ENCODE peak calls at places on chromosomes 2 and 18, in six cellular contexts. One of them, this sample, is unnamed. For H3K79me1, the result is how much of the 10 kb centered on the place peaks cover.

GRCh38 chr2:179247318-179248023 is 17.2 kb downstream of the SESTD1 start:
- DNase-seq in neuronal stem cell: no peak
- DNase-seq in mesenchymal stem cell: no peak
- DNase-seq in H1: no peak
- DNase-seq in trophoblast cell: no peak
- DNase-seq in IMR-90: no peak
- DNase-seq in this sample: peak

GRCh38 chr2:79887747-79888374 is 375.0 kb downstream of the CTNNA2 start:
- DNase-seq in IMR-90: peak
- DNase-seq in mesenchymal stem cell: peak
- DNase-seq in neuronal stem cell: peak
- DNase-seq in H1: no peak
- DNase-seq in trophoblast cell: peak
- DNase-seq in this sample: peak

GRCh38 chr2:150169230-150169629 is 318.2 kb downstream of the RND3 start:
- DNase-seq in trophoblast cell: no peak
- DNase-seq in mesenchymal stem cell: peak
- DNase-seq in IMR-90: peak
- DNase-seq in H1: no peak
- DNase-seq in neuronal stem cell: no peak
- DNase-seq in this sample: no peak

GRCh38 chr18:58669731-58670379 is 1.4 kb upstream of the MALT1 start:
- DNase-seq in H1: no peak
- DNase-seq in mesenchymal stem cell: peak
- DNase-seq in neuronal stem cell: no peak
- DNase-seq in IMR-90: peak
- DNase-seq in trophoblast cell: no peak
- DNase-seq in this sample: no peak

GRCh38 chr2:224101820-224102630 is 62.9 kb upstream of the SERPINE2 start:
- DNase-seq in trophoblast cell: peak
- DNase-seq in IMR-90: peak
- DNase-seq in mesenchymal stem cell: peak
- DNase-seq in neuronal stem cell: no peak
- DNase-seq in H1: no peak
- DNase-seq in this sample: no peak

GRCh38 chr2:37211939-37212338 is 15.6 kb downstream of the CEBPZOS start:
- DNase-seq in H1: no peak
- DNase-seq in neuronal stem cell: no peak
- DNase-seq in trophoblast cell: no peak
- DNase-seq in mesenchymal stem cell: no peak
- DNase-seq in IMR-90: peak
- DNase-seq in this sample: no peak

GRCh38 chr18:36711813-36712444 is 116.9 kb downstream of the TPGS2 start:
- DNase-seq in H1: no peak
- DNase-seq in IMR-90: peak
- DNase-seq in trophoblast cell: no peak
- DNase-seq in mesenchymal stem cell: peak
- DNase-seq in neuronal stem cell: no peak
- DNase-seq in this sample: peak

GRCh38 chr2:100730290-100730868 is 89.6 kb upstream of the NPAS2 start:
- DNase-seq in H1: peak
- DNase-seq in neuronal stem cell: no peak
- DNase-seq in trophoblast cell: peak
- DNase-seq in mesenchymal stem cell: peak
- DNase-seq in IMR-90: peak
- DNase-seq in this sample: peak

GRCh38 chr2:138373993-138374408 is 127.6 kb upstream of the SPOPL start:
- DNase-seq in H1: no peak
- DNase-seq in trophoblast cell: no peak
- DNase-seq in IMR-90: peak
- DNase-seq in neuronal stem cell: peak
- DNase-seq in mesenchymal stem cell: peak
- DNase-seq in this sample: peak

GRCh38 chr18:77098033-77098432 is 34.5 kb downstream of the MBP start:
- DNase-seq in H1: no peak
- DNase-seq in neuronal stem cell: no peak
- DNase-seq in mesenchymal stem cell: no peak
- DNase-seq in trophoblast cell: no peak
- DNase-seq in IMR-90: peak
- DNase-seq in this sample: no peak

GRCh38 chr18:46401486-46402115 is 255.4 kb downstream of the LOXHD1 start:
- DNase-seq in mesenchymal stem cell: no peak
- DNase-seq in neuronal stem cell: no peak
- DNase-seq in trophoblast cell: no peak
- DNase-seq in H1: no peak
- DNase-seq in IMR-90: no peak
- DNase-seq in this sample: no peak

GRCh38 chr2:164677733-164678132 is 56.5 kb upstream of the GRB14 start:
- DNase-seq in mesenchymal stem cell: no peak
- DNase-seq in H1: no peak
- DNase-seq in IMR-90: no peak
- DNase-seq in neuronal stem cell: no peak
- DNase-seq in trophoblast cell: no peak
- DNase-seq in this sample: no peak

GRCh38 chr2:233718552-233718951 is at the start of gene UGT1A4:
- DNase-seq in mesenchymal stem cell: no peak
- DNase-seq in trophoblast cell: no peak
- DNase-seq in H1: no peak
- DNase-seq in IMR-90: no peak
- DNase-seq in neuronal stem cell: no peak
- DNase-seq in this sample: no peak

GRCh38 chr2:37365669-37366068 is 21.2 kb downstream of the QPCT start:
- DNase-seq in neuronal stem cell: no peak
- DNase-seq in H1: no peak
- DNase-seq in trophoblast cell: no peak
- DNase-seq in IMR-90: no peak
- DNase-seq in mesenchymal stem cell: no peak
- DNase-seq in this sample: no peak

GRCh38 chr2:43605079-43605655 is 9.3 kb upstream of the THADA start:
- DNase-seq in trophoblast cell: no peak
- DNase-seq in neuronal stem cell: peak
- DNase-seq in mesenchymal stem cell: peak
- DNase-seq in IMR-90: peak
- DNase-seq in H1: no peak
- DNase-seq in this sample: peak

GRCh38 chr2:109335586-109336266 is 206.7 kb downstream of the SH3RF3 start:
- DNase-seq in neuronal stem cell: no peak
- DNase-seq in H1: no peak
- DNase-seq in trophoblast cell: no peak
- DNase-seq in IMR-90: peak
- DNase-seq in mesenchymal stem cell: peak
- DNase-seq in this sample: no peak

GRCh38 chr2:33848486-33848885 is 249.4 kb upstream of the FAM98A start:
- DNase-seq in H1: no peak
- DNase-seq in neuronal stem cell: no peak
- DNase-seq in mesenchymal stem cell: peak
- DNase-seq in IMR-90: peak
- DNase-seq in trophoblast cell: peak
- DNase-seq in this sample: no peak

GRCh38 chr2:67667054-67667908 is 270.1 kb downstream of the ETAA1 start:
- DNase-seq in H1: no peak
- DNase-seq in IMR-90: peak
- DNase-seq in mesenchymal stem cell: no peak
- DNase-seq in trophoblast cell: no peak
- DNase-seq in neuronal stem cell: no peak
- DNase-seq in this sample: no peak

GRCh38 chr2:9057939-9058761 is 54.7 kb upstream of the MBOAT2 start:
- DNase-seq in mesenchymal stem cell: peak
- DNase-seq in neuronal stem cell: no peak
- DNase-seq in H1: no peak
- DNase-seq in trophoblast cell: peak
- DNase-seq in IMR-90: peak
- DNase-seq in this sample: peak

GRCh38 chr2:86038291-86039081 is 67.2 kb downstream of the POLR1A start:
- DNase-seq in mesenchymal stem cell: peak
- DNase-seq in IMR-90: no peak
- DNase-seq in trophoblast cell: peak
- DNase-seq in neuronal stem cell: no peak
- DNase-seq in H1: no peak
- DNase-seq in this sample: no peak

GRCh38 chr2:8049111-8049720 is 632.6 kb upstream of the ID2 start:
- DNase-seq in IMR-90: no peak
- DNase-seq in neuronal stem cell: no peak
- DNase-seq in mesenchymal stem cell: peak
- DNase-seq in H1: no peak
- DNase-seq in trophoblast cell: no peak
- DNase-seq in this sample: no peak

GRCh38 chr2:138090330-138090729 is 126.1 kb downstream of the HNMT start:
- DNase-seq in IMR-90: peak
- DNase-seq in H1: no peak
- DNase-seq in neuronal stem cell: no peak
- DNase-seq in trophoblast cell: peak
- DNase-seq in mesenchymal stem cell: peak
- DNase-seq in this sample: peak

GRCh38 chr2:224098473-224098872 is 59.4 kb upstream of the SERPINE2 start:
- DNase-seq in mesenchymal stem cell: no peak
- DNase-seq in IMR-90: no peak
- DNase-seq in trophoblast cell: no peak
- DNase-seq in H1: no peak
- DNase-seq in neuronal stem cell: no peak
- DNase-seq in this sample: no peak

GRCh38 chr2:220246356-220246755 is 618.9 kb downstream of the SLC4A3 start:
- DNase-seq in IMR-90: peak
- DNase-seq in neuronal stem cell: no peak
- DNase-seq in H1: no peak
- DNase-seq in mesenchymal stem cell: no peak
- DNase-seq in trophoblast cell: no peak
- DNase-seq in this sample: no peak

GRCh38 chr2:177929662-177930522 is 142.7 kb downstream of the PDE11A start:
- DNase-seq in trophoblast cell: no peak
- DNase-seq in neuronal stem cell: no peak
- DNase-seq in IMR-90: no peak
- DNase-seq in H1: no peak
- DNase-seq in mesenchymal stem cell: no peak
- DNase-seq in this sample: no peak

DNA sequence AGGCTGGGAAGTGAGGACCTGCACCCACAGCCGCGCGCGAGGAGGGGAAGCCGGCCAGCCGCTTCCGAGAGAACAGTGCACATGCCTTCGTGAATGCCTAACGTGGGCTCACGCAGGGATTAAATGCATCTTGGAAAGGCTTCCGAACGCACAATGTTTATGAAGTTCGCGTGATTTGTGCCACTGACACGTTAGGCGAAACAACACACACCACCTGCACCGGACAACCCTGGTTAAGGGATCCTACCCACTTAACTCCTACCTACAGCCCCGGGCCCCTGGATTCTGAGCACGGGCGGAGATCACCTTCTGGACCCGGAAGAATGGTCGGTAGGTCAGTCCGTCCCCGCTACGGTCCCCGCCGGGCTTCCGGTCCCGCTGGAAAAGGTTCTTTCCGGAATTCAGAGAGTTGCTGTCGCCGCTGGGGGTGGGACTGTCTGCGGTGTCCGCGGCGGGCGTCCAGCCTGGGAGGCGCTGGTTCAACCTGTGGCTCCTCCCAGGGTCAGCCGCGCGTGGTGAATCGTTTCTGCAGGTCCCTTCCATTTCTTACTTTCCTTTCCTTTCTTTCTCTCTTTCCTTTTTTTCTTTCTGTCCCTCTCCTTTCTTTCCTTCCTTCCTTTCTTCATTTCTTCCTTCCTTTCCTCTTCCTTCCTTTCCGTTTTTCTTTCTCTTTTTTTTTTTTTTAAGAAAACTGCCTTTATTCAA is at the start of gene MTIF2:
- DNase-seq in neuronal stem cell: peak
- DNase-seq in IMR-90: peak
- DNase-seq in trophoblast cell: peak
- DNase-seq in mesenchymal stem cell: peak
- DNase-seq in H1: peak
- DNase-seq in this sample: peak
- H2BK5ac ChIP-seq in neuronal stem cell: peak
- H2BK5ac ChIP-seq in IMR-90: peak
- H2BK5ac ChIP-seq in trophoblast cell: peak
- H2BK5ac ChIP-seq in mesenchymal stem cell: no peak
- H2BK5ac ChIP-seq in H1: peak
- H2BK5ac ChIP-seq in this sample: no peak

GRCh38 chr2:140063356-140063755 is 1283.2 kb upstream of the NXPH2 start:
- DNase-seq in neuronal stem cell: no peak
- DNase-seq in H1: no peak
- DNase-seq in mesenchymal stem cell: no peak
- DNase-seq in trophoblast cell: no peak
- DNase-seq in IMR-90: no peak
- DNase-seq in this sample: no peak

GRCh38 chr2:140061240-140061639 is 1281.0 kb upstream of the NXPH2 start:
- DNase-seq in IMR-90: no peak
- DNase-seq in trophoblast cell: no peak
- DNase-seq in H1: no peak
- DNase-seq in mesenchymal stem cell: no peak
- DNase-seq in neuronal stem cell: no peak
- DNase-seq in this sample: no peak

GRCh38 chr2:140064241-140064640 is 1284.1 kb upstream of the NXPH2 start:
- DNase-seq in H1: no peak
- DNase-seq in mesenchymal stem cell: no peak
- DNase-seq in IMR-90: no peak
- DNase-seq in neuronal stem cell: no peak
- DNase-seq in trophoblast cell: no peak
- DNase-seq in this sample: peak
- H3K79me1 ChIP-seq in H1: under half
- H3K79me1 ChIP-seq in mesenchymal stem cell: under half
- H3K79me1 ChIP-seq in IMR-90: under half
- H3K79me1 ChIP-seq in neuronal stem cell: under half
- H3K79me1 ChIP-seq in trophoblast cell: under half
- H3K79me1 ChIP-seq in this sample: under half

DNA sequence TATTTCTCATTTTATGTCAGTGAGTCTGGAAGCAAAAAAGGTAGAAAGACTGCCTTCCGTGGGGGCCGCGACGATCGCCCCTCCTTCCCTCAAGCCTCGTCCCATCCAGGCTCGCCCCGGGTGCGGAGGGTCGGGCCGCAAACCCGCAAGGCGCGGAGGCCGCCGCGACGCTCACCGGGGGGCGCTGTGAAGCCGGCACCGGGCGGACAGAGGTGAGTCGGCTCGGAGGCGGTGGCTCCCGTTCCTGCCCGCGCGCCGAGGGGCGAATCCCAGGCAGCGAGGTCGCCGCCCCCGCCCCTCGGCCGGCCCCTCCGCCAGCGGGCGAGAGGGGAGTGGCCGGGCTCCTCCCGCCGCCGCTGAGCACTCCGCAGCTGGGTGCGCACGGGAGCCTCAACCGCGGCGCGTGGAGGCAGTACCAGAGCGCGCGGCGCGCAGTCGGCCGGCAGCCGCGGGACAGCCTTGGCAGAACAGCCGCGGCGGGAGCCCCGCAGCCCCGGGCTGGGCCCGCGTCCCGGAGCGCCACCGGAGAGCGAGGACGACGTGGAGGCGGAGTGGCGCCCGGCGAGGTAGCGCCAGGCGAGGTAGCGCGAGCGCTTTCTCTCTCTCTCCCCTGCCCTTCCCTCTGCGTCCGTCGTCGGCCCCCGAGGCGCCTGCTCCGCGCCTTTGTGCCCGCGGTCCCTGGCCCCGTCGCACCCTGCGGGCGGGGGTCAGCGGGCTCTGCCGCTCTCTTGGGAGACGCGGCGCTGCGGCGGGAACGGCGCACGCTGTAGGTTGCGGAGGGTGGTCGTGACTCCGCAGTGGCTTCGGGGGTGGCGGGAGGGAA is at the start of gene MYO1B:
- DNase-seq in neuronal stem cell: peak
- DNase-seq in mesenchymal stem cell: peak
- DNase-seq in H1: peak
- DNase-seq in IMR-90: peak
- DNase-seq in trophoblast cell: peak
- DNase-seq in this sample: peak
- H2BK5ac ChIP-seq in neuronal stem cell: peak
- H2BK5ac ChIP-seq in mesenchymal stem cell: peak
- H2BK5ac ChIP-seq in H1: peak
- H2BK5ac ChIP-seq in IMR-90: peak
- H2BK5ac ChIP-seq in trophoblast cell: peak
- H2BK5ac ChIP-seq in this sample: peak

GRCh38 chr2:42336361-42336965 is 24.6 kb downstream of the COX7A2L start:
- DNase-seq in trophoblast cell: no peak
- DNase-seq in H1: no peak
- DNase-seq in neuronal stem cell: peak
- DNase-seq in IMR-90: no peak
- DNase-seq in mesenchymal stem cell: no peak
- DNase-seq in this sample: no peak
- H3K79me1 ChIP-seq in trophoblast cell: under half
- H3K79me1 ChIP-seq in H1: under half
- H3K79me1 ChIP-seq in neuronal stem cell: under half
- H3K79me1 ChIP-seq in IMR-90: half or more
- H3K79me1 ChIP-seq in mesenchymal stem cell: under half
- H3K79me1 ChIP-seq in this sample: under half